ENCODE peak calls at places on chromosome 7, in ten cellular contexts. Y, D, W, L, M, U, N, J, H and A are unnamed samples.

GRCh38 chr7:145978769-145979168 is 137.8 kb upstream of the CNTNAP2 start:
- DNase-seq in H (no peak), N (no peak), Y (no peak), W (no peak), D (no peak), M (no peak), L (no peak), U (no peak), J (no peak), A (no peak)

GRCh38 chr7:79182283-79182682 is 271.2 kb downstream of the MAGI2 start:
- DNase-seq in L (peak; percentile 85), M (no peak), H (peak; percentile 47), D (no peak), N (peak; percentile 91), U (peak; percentile 86), W (no peak), Y (no peak), J (peak; percentile 93), A (peak; percentile 86)

GRCh38 chr7:121307021-121307575 is 21.7 kb upstream of the WNT16 start:
- DNase-seq in W (no peak), N (no peak), U (no peak), L (peak; percentile 69), J (no peak), M (no peak), Y (no peak), D (no peak), H (no peak), A (no peak)

GRCh38 chr7:91569702-91570457 is 305.6 kb downstream of the FZD1 start:
- DNase-seq in H (peak; percentile 43), Y (no peak), M (no peak), N (peak; percentile 59), L (no peak), W (no peak), D (no peak), J (peak; percentile 68), U (no peak), A (peak; percentile 24)

GRCh38 chr7:484365-485101 is 35.1 kb downstream of the PDGFA start:
- DNase-seq in H (no peak), W (peak; percentile 44), M (peak; percentile 31), J (no peak), D (peak; percentile 47), Y (peak; percentile 51), N (no peak), U (no peak), L (no peak), A (no peak)

GRCh38 chr7:94530114-94530513 is 20.5 kb downstream of the CASD1 start:
- DNase-seq in Y (no peak), D (no peak), U (no peak), M (no peak), W (no peak), J (no peak), L (no peak), H (no peak), N (no peak), A (no peak)

GRCh38 chr7:132609222-132609621 is 33.0 kb upstream of the PLXNA4 start:
- DNase-seq in Y (no peak), W (no peak), L (no peak), H (peak; percentile 70), N (no peak), D (no peak), J (no peak), U (peak; percentile 33), M (no peak), A (no peak)

GRCh38 chr7:100520138-100520537 is 18.9 kb upstream of the AGFG2 start:
- DNase-seq in W (no peak), Y (no peak), H (no peak), M (no peak), J (no peak), D (no peak), N (no peak), L (no peak), U (no peak), A (no peak)

GRCh38 chr7:78530351-78530750 is 731.8 kb downstream of the PHTF2 start:
- DNase-seq in M (no peak), W (no peak), J (peak; percentile 23), H (peak; percentile 57), Y (no peak), N (peak; percentile 53), U (peak; percentile 9), D (no peak), L (peak; percentile 40), A (peak; percentile 8)

GRCh38 chr7:103914147-103914899 is 75.1 kb downstream of the RELN start:
- DNase-seq in J (no peak), N (no peak), H (no peak), W (no peak), Y (no peak), U (no peak), L (no peak), M (no peak), D (no peak), A (no peak)

GRCh38 chr7:150390206-150390605 is 11.1 kb downstream of the ZNF775 start:
- DNase-seq in U (no peak), M (peak; percentile 31), N (peak; percentile 69), H (no peak), D (no peak), Y (no peak), L (no peak), W (peak; percentile 43), J (no peak), A (peak; percentile 25)

GRCh38 chr7:64849924-64850499 is 53.1 kb upstream of the ZNF273 start:
- DNase-seq in W (no peak), N (no peak), J (no peak), H (no peak), U (no peak), L (no peak), D (no peak), Y (no peak), M (no peak), A (no peak)

GRCh38 chr7:50317697-50318640 is 13.5 kb downstream of the IKZF1 start:
- DNase-seq in W (no peak), J (no peak), N (no peak), M (no peak), Y (no peak), H (no peak), D (no peak), U (no peak), L (no peak), A (no peak)

GRCh38 chr7:99419323-99420021 is 10.7 kb downstream of the BUD31 start:
- DNase-seq in L (no peak), H (no peak), J (no peak), D (no peak), M (no peak), Y (no peak), U (no peak), W (peak; percentile 54), N (no peak), A (no peak)
- TF ChIP-seq CTCF in L (no peak), H (no peak), J (no peak), D (no peak), M (no peak), Y (no peak), U (no peak), W (no peak), N (no peak), A (no peak)

DNA sequence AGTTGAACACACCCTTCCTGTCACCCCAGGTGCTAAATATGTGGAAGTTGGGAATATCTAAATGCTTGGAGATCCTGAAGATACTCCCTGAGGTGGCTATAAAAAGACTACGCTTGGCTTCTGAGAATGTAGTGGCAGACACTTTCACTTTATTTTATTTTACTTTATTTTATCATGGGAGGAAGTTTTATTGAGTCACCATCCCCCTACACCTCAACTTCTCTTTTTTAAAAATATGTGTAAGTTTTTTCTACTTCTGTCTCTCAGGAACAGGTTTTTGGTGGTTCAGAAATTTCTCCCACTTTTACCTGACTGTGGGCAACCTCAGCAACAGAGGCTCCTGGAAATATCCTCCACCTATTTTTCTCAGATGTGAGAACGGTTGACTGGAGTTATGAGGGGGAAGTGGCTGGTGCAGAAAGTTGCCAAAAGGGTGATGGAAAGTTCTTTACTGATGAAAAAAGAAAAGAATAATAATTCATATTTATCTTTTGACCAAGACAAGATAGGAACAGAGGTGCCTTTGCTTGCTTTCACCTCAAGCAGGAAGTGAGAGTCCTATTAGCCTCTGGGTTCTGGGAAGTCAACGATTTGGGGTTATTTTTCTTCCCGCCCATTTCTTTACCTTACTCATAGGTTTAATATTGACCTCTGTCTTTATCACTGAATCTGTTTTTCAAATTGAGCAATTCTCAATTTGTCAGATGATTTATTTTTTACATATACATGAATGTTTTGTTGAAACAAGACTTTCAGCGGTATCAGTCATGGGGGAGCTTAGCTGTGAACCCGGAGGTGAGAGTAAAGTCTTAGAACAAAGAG is 103.6 kb downstream of the AHR start:
- DNase-seq in Y (no peak), U (no peak), W (no peak), L (no peak), H (no peak), J (no peak), M (no peak), D (no peak), N (no peak), A (no peak)
- H3K4me3 ChIP-seq in Y (no peak overlapping the region), U (no peak overlapping the region), W (no peak overlapping the region), L (no peak overlapping the region), H (no peak overlapping the region), J (no peak overlapping the region), M (no peak overlapping the region), D (no peak overlapping the region), N (no peak overlapping the region), A (no peak overlapping the region)

DNA sequence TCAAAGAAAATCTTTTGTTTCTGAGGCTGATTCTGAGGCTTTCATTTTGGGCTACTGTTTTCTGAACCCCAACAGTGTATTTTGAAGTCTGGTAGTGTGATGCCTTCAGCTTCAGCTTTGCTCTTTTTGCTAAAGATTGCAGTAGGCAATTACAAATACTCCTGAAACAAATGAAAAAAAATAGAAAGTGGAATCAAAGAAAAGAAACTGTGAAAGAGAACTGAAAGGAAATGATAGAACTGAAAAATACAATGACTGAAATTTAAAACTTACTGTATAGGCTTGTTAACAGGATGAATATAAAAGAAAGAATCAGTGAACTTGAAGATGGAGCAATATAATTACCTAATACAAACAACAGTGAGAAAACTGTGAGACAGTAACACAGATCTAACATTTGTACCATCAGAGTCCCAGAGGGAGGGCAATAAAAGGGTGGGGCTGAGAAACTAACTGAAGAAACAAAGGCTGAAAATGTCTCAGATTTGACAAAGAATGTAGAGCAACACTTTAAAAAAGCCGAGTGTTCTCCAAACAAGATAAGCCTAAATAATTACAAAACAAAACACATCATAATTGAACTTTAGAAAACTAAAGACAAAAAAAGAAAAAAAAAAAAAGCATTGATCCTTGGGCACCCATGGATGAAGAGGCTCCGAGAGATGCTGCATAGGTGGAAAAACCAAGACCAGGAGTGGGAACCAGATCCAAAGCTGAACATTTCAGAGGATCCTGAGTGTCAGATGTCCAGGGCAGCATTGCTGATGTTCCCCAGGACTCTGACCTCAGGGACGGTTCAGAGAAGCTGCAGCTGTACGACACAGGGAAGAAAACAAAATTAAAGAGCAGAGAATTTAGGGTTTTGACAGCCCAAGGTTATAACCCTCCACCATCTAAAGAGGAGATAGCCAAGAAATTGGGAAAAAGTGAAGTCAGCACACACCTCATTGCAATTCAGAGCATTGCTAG is 223.2 kb upstream of the IGFBP3 start:
- DNase-seq in J (no peak), N (no peak), L (no peak), H (peak; percentile 40), U (no peak), D (no peak), W (no peak), M (no peak), Y (no peak), A (no peak)
- TF ChIP-seq CTCF in J (no peak), N (no peak), L (no peak), H (no peak), U (no peak), D (no peak), W (no peak), M (no peak), Y (no peak), A (no peak)

DNA sequence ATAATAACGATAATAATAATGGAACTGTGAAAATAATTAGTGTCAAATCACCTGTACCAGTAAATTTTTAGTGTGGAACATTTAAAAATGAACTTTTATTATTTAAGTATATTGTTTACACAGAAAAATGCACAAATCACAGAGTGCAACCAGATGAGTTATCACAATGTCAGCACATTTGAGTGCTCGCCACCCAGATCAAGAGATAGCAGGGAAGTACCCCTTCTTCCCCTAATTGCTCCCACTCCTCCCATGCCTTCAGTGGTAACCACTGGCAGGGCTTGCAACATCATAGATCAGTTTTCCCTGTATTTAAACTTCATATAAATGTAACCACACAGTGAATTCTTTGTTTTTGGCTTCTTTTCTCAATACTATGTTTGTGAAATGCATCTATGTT is 7.8 kb upstream of the GPR141 start:
- DNase-seq in L (no peak), M (no peak), H (no peak), U (no peak), N (no peak), D (no peak), Y (no peak), W (no peak), J (no peak), A (no peak)
- H3K4me3 ChIP-seq in L (no peak overlapping the region), M (no peak overlapping the region), H (no peak overlapping the region), U (no peak overlapping the region), N (no peak overlapping the region), D (no peak overlapping the region), Y (no peak overlapping the region), W (no peak overlapping the region), J (no peak overlapping the region), A (no peak overlapping the region)